ENCODE peak calls at places on chromosome 19, in six cellular contexts. One of them, this sample, is unnamed.

GRCh38 chr19:29967623-29968022 is 25.6 kb downstream of the URI1 start:
- DNase-seq in body of pancreas: no peak
- DNase-seq in neural progenitor cell: no peak
- DNase-seq in HL-60: peak; percentile 75
- DNase-seq in EL: no peak
- DNase-seq in RPMI7951: peak; percentile 30
- DNase-seq in this sample: no peak

GRCh38 chr19:52527954-52528326 is 472 bp downstream of the ZNF808 start:
- DNase-seq in RPMI7951: no peak
- DNase-seq in HL-60: peak; percentile 1
- DNase-seq in body of pancreas: peak; percentile 19
- DNase-seq in neural progenitor cell: peak; percentile 47
- DNase-seq in EL: peak; percentile 12
- DNase-seq in this sample: peak; percentile 50

GRCh38 chr19:54967611-54968010 is 1.4 kb downstream of the NLRP2 start:
- DNase-seq in HL-60: no peak
- DNase-seq in body of pancreas: no peak
- DNase-seq in RPMI7951: no peak
- DNase-seq in EL: no peak
- DNase-seq in neural progenitor cell: no peak
- DNase-seq in this sample: no peak

GRCh38 chr19:18514800-18515682 is 6.8 kb downstream of the ELL start:
- DNase-seq in neural progenitor cell: no peak
- DNase-seq in RPMI7951: no peak
- DNase-seq in body of pancreas: peak; percentile 58
- DNase-seq in EL: peak; percentile 43
- DNase-seq in HL-60: peak; percentile 92
- DNase-seq in this sample: peak; percentile 87

GRCh38 chr19:45440873-45441654 is 17.3 kb upstream of the ERCC1 start:
- DNase-seq in EL: peak; percentile 60
- DNase-seq in HL-60: no peak
- DNase-seq in RPMI7951: peak; percentile 44
- DNase-seq in neural progenitor cell: peak; percentile 49
- DNase-seq in body of pancreas: no peak
- DNase-seq in this sample: no peak

GRCh38 chr19:4722671-4723464 is 774 bp downstream of the DPP9 start:
- DNase-seq in HL-60: peak; percentile 35
- DNase-seq in RPMI7951: peak; percentile 62
- DNase-seq in EL: peak; percentile 65
- DNase-seq in body of pancreas: peak; percentile 50
- DNase-seq in neural progenitor cell: peak; percentile 10
- DNase-seq in this sample: peak; percentile 47

GRCh38 chr19:17510220-17510993 is 1.0 kb upstream of the PGLS start:
- DNase-seq in HL-60: peak; percentile 14
- DNase-seq in neural progenitor cell: no peak
- DNase-seq in body of pancreas: no peak
- DNase-seq in EL: peak; percentile 30
- DNase-seq in RPMI7951: peak; percentile 19
- DNase-seq in this sample: no peak

GRCh38 chr19:3056454-3057016 is 5.8 kb downstream of the TLE5 start:
- DNase-seq in EL: no peak
- DNase-seq in HL-60: no peak
- DNase-seq in body of pancreas: no peak
- DNase-seq in RPMI7951: no peak
- DNase-seq in neural progenitor cell: peak; percentile 76
- DNase-seq in this sample: no peak

GRCh38 chr19:57620673-57621348 is 6.8 kb downstream of the ZNF134 start:
- DNase-seq in EL: no peak
- DNase-seq in HL-60: no peak
- DNase-seq in body of pancreas: no peak
- DNase-seq in neural progenitor cell: no peak
- DNase-seq in RPMI7951: peak; percentile 26
- DNase-seq in this sample: no peak

GRCh38 chr19:35977446-35978222 is 17.4 kb upstream of the SDHAF1 start:
- DNase-seq in EL: no peak
- DNase-seq in HL-60: peak; percentile 36
- DNase-seq in RPMI7951: no peak
- DNase-seq in neural progenitor cell: peak; percentile 79
- DNase-seq in body of pancreas: no peak
- DNase-seq in this sample: no peak

GRCh38 chr19:44566984-44567383 is 37.5 kb upstream of the CEACAM20 start:
- DNase-seq in body of pancreas: no peak
- DNase-seq in RPMI7951: no peak
- DNase-seq in HL-60: peak; percentile 45
- DNase-seq in neural progenitor cell: no peak
- DNase-seq in EL: no peak
- DNase-seq in this sample: no peak

GRCh38 chr19:10113964-10114650 is 2.6 kb downstream of the P2RY11 start:
- DNase-seq in HL-60: no peak
- DNase-seq in RPMI7951: no peak
- DNase-seq in body of pancreas: no peak
- DNase-seq in EL: no peak
- DNase-seq in neural progenitor cell: no peak
- DNase-seq in this sample: no peak

GRCh38 chr19:7856277-7856581 is 18.0 kb downstream of the PRR36 start:
- DNase-seq in HL-60: no peak
- DNase-seq in neural progenitor cell: no peak
- DNase-seq in body of pancreas: no peak
- DNase-seq in RPMI7951: no peak
- DNase-seq in EL: no peak
- DNase-seq in this sample: no peak

GRCh38 chr19:54341295-54341694 is 2.3 kb upstream of the LILRA4 start:
- DNase-seq in HL-60: no peak
- DNase-seq in EL: no peak
- DNase-seq in body of pancreas: no peak
- DNase-seq in neural progenitor cell: no peak
- DNase-seq in RPMI7951: no peak
- DNase-seq in this sample: no peak

GRCh38 chr19:44757735-44758505 is 9.4 kb downstream of the BCL3 start:
- DNase-seq in neural progenitor cell: peak; percentile 90
- DNase-seq in RPMI7951: no peak
- DNase-seq in EL: no peak
- DNase-seq in body of pancreas: peak; percentile 56
- DNase-seq in HL-60: no peak
- DNase-seq in this sample: peak; percentile 80

GRCh38 chr19:1145635-1146417 is 28.2 kb downstream of the SBNO2 start:
- DNase-seq in HL-60: no peak
- DNase-seq in RPMI7951: no peak
- DNase-seq in neural progenitor cell: no peak
- DNase-seq in body of pancreas: no peak
- DNase-seq in EL: no peak
- DNase-seq in this sample: no peak

GRCh38 chr19:42277821-42278809 is 9.1 kb downstream of the CIC start:
- DNase-seq in body of pancreas: peak; percentile 23
- DNase-seq in HL-60: no peak
- DNase-seq in EL: peak; percentile 85
- DNase-seq in RPMI7951: peak; percentile 88
- DNase-seq in neural progenitor cell: no peak
- DNase-seq in this sample: no peak

GRCh38 chr19:44689290-44690130 is 9.4 kb upstream of the CEACAM16 start:
- DNase-seq in EL: peak; percentile 61
- DNase-seq in body of pancreas: peak; percentile 84
- DNase-seq in HL-60: peak; percentile 67
- DNase-seq in neural progenitor cell: peak; percentile 85
- DNase-seq in RPMI7951: peak; percentile 60
- DNase-seq in this sample: peak; percentile 84

GRCh38 chr19:46863818-46864629 is 3.2 kb downstream of the ARHGAP35 start:
- DNase-seq in neural progenitor cell: peak; percentile 82
- DNase-seq in body of pancreas: no peak
- DNase-seq in HL-60: no peak
- DNase-seq in RPMI7951: peak; percentile 93
- DNase-seq in EL: peak; percentile 93
- DNase-seq in this sample: peak; percentile 70

GRCh38 chr19:34734601-34735103 is 609 bp downstream of the ZNF181 start:
- DNase-seq in body of pancreas: peak; percentile 71
- DNase-seq in RPMI7951: no peak
- DNase-seq in EL: no peak
- DNase-seq in HL-60: no peak
- DNase-seq in neural progenitor cell: peak; percentile 7
- DNase-seq in this sample: no peak

GRCh38 chr19:53525922-53526321 is 12.0 kb upstream of the ZNF331 start:
- DNase-seq in body of pancreas: no peak
- DNase-seq in RPMI7951: no peak
- DNase-seq in HL-60: no peak
- DNase-seq in EL: no peak
- DNase-seq in neural progenitor cell: no peak
- DNase-seq in this sample: no peak

GRCh38 chr19:56253737-56254136 is 18.8 kb upstream of the EDDM13 start:
- DNase-seq in HL-60: peak; percentile 52
- DNase-seq in neural progenitor cell: peak; percentile 56
- DNase-seq in RPMI7951: peak; percentile 66
- DNase-seq in EL: peak; percentile 53
- DNase-seq in body of pancreas: no peak
- DNase-seq in this sample: no peak

GRCh38 chr19:54551293-54551692 is 22.3 kb upstream of the LILRA2 start:
- DNase-seq in body of pancreas: no peak
- DNase-seq in EL: no peak
- DNase-seq in neural progenitor cell: no peak
- DNase-seq in RPMI7951: no peak
- DNase-seq in HL-60: no peak
- DNase-seq in this sample: no peak

GRCh38 chr19:47518139-47518538 is 3.3 kb upstream of the NAPA start:
- DNase-seq in neural progenitor cell: no peak
- DNase-seq in EL: no peak
- DNase-seq in HL-60: no peak
- DNase-seq in RPMI7951: no peak
- DNase-seq in body of pancreas: no peak
- DNase-seq in this sample: no peak

This sample was measured in lower lobe of right lung.